ENCODE peak calls at places on chromosomes 16 and 17, in five cellular contexts. W is stimulated activated CD4-positive, alpha-beta T cell treated with anti-CD3 and anti-CD28 coated beads, Interleukin-1b, Interleukin-23, amount 100 ng/mL, for 24 hours; J is stimulated activated CD8-positive, alpha-beta memory T cell treated with anti-CD3 and anti-CD28 coated beads, Interleukin-12 subunit alpha, Interleukin-12 subunit beta, amount 100 ng/mL, for 1 hour; S is activated CD4-positive, alpha-beta T cell treated with anti-CD3 and anti-CD28 coated beads for 48 hours; G is A172. X is an unnamed sample.

GRCh38 chr17:65987988-65988387 is 203.9 kb downstream of the CEP112 start:
- DNase-seq in W (no peak), J (no peak), S (no peak), G (peak), X (no peak)

GRCh38 chr17:19397556-19398041 is 10.6 kb upstream of the MFAP4 start:
- DNase-seq in W (no peak), J (no peak), S (no peak), G (no peak), X (no peak)

GRCh38 chr17:80912451-80912850 is 79.2 kb upstream of the CHMP6 start:
- DNase-seq in W (no peak), J (no peak), S (no peak), G (no peak), X (no peak)

GRCh38 chr16:30430428-30430970 is 669 bp upstream of the DCTPP1 start:
- DNase-seq in W (no peak), J (no peak), S (peak), G (no peak), X (no peak)

GRCh38 chr16:47493358-47494337 is 32.5 kb downstream of the PHKB start:
- DNase-seq in W (no peak), J (no peak), S (no peak), G (no peak), X (peak)

GRCh38 chr17:69609495-69610315 is 195.2 kb downstream of the MAP2K6 start:
- DNase-seq in W (no peak), J (no peak), S (no peak), G (peak), X (no peak)

GRCh38 chr17:81711814-81712467 is at the start of gene SLC25A10:
- DNase-seq in W (peak), J (peak), S (peak), G (peak), X (peak)

GRCh38 chr17:17648762-17649161 is 32.5 kb upstream of the RAI1 start:
- DNase-seq in W (no peak), J (no peak), S (no peak), G (no peak), X (no peak)

GRCh38 chr17:64115871-64116534 is 13.9 kb downstream of the ERN1 start:
- DNase-seq in W (no peak), J (no peak), S (peak), G (peak), X (no peak)

GRCh38 chr16:89051521-89052166 is 42.0 kb upstream of the ACSF3 start:
- DNase-seq in W (no peak), J (no peak), S (no peak), G (no peak), X (no peak)

GRCh38 chr16:11084484-11085024 is 140.2 kb downstream of the CLEC16A start:
- DNase-seq in W (no peak), J (no peak), S (no peak), G (peak), X (no peak)

GRCh38 chr17:78766225-78766624 is 15.8 kb downstream of the CYTH1 start:
- DNase-seq in W (no peak), J (no peak), S (no peak), G (no peak), X (no peak)

GRCh38 chr17:21174719-21175118 is 39.2 kb downstream of the TMEM11 start:
- DNase-seq in W (no peak), J (no peak), S (no peak), G (no peak), X (no peak)

GRCh38 chr17:56887105-56887504 is 26.7 kb downstream of the TRIM25 start:
- DNase-seq in W (no peak), J (no peak), S (no peak), G (no peak), X (no peak)

GRCh38 chr17:6682339-6682738 is 30.8 kb downstream of the C17orf100 start:
- DNase-seq in W (no peak), J (no peak), S (no peak), G (no peak), X (no peak)

GRCh38 chr17:79806863-79807720 is 10.2 kb upstream of the CBX8 start:
- DNase-seq in W (no peak), J (no peak), S (no peak), G (no peak), X (no peak)

GRCh38 chr16:30745082-30745481 is 3.1 kb upstream of the PHKG2 start:
- DNase-seq in W (no peak), J (no peak), S (no peak), G (no peak), X (no peak)

GRCh38 chr17:6070280-6070894 is at the start of gene WSCD1:
- DNase-seq in W (no peak), J (no peak), S (peak), G (no peak), X (no peak)

GRCh38 chr16:27799866-27800265 is 249.9 kb downstream of the KATNIP start:
- DNase-seq in W (no peak), J (no peak), S (no peak), G (no peak), X (no peak)

GRCh38 chr17:39591958-39592954 is 15.5 kb downstream of the NEUROD2 start:
- DNase-seq in W (peak), J (no peak), S (peak), G (peak), X (no peak)

GRCh38 chr17:57084361-57084801 is 665 bp upstream of the AKAP1 start:
- DNase-seq in W (no peak), J (no peak), S (no peak), G (no peak), X (peak)

GRCh38 chr17:56866496-56866895 is 32.5 kb downstream of the DGKE start:
- DNase-seq in W (no peak), J (no peak), S (no peak), G (no peak), X (no peak)

GRCh38 chr16:11170201-11170600 is 85.8 kb downstream of the SOCS1 start:
- DNase-seq in W (no peak), J (no peak), S (no peak), G (no peak), X (no peak)

GRCh38 chr16:23509763-23510153 is 536 bp downstream of the GGA2 start:
- DNase-seq in W (peak), J (no peak), S (peak), G (no peak), X (no peak)

GRCh38 chr16:2897110-2897509 is 14.1 kb downstream of the FLYWCH2 start:
- DNase-seq in W (no peak), J (no peak), S (no peak), G (peak), X (no peak)

GRCh38 chr16:65070831-65071230 is 51.0 kb downstream of the CDH11 start:
- DNase-seq in W (no peak), J (no peak), S (no peak), G (peak), X (no peak)

GRCh38 chr16:20871258-20871657 is 28.9 kb downstream of the DCUN1D3 start:
- DNase-seq in W (no peak), J (no peak), S (no peak), G (no peak), X (no peak)

GRCh38 chr17:45784583-45785372 is 658 bp downstream of the CRHR1 start:
- DNase-seq in W (peak), J (no peak), S (peak), G (no peak), X (no peak)

GRCh38 chr17:6166492-6167179 is 96.5 kb downstream of the WSCD1 start:
- DNase-seq in W (no peak), J (no peak), S (no peak), G (no peak), X (no peak)

GRCh38 chr17:2724783-2725164 is 13.2 kb upstream of the CLUH start:
- DNase-seq in W (no peak), J (no peak), S (peak), G (no peak), X (no peak)

GRCh38 chr16:29994613-29995329 is 646 bp downstream of the HIRIP3 start:
- DNase-seq in W (peak), J (peak), S (peak), G (peak), X (peak)

GRCh38 chr16:8887438-8887765 is 5.3 kb downstream of the LITAFD start:
- DNase-seq in W (no peak), J (no peak), S (no peak), G (no peak), X (no peak)

GRCh38 chr17:33390479-33391027 is 97.5 kb upstream of the ASIC2 start:
- DNase-seq in W (no peak), J (no peak), S (no peak), G (peak), X (no peak)

GRCh38 chr17:882827-883585 is 96.6 kb downstream of the NXN start:
- DNase-seq in W (no peak), J (no peak), S (no peak), G (no peak), X (no peak)

GRCh38 chr16:3112058-3112880 is at the start of gene ZNF205:
- DNase-seq in W (no peak), J (no peak), S (no peak), G (peak), X (no peak)

GRCh38 chr17:31724026-31724425 is 135.0 kb downstream of the COPRS start:
- DNase-seq in W (no peak), J (no peak), S (no peak), G (peak), X (no peak)

GRCh38 chr16:1520461-1520860 is 13.0 kb upstream of the TMEM204 start:
- DNase-seq in W (no peak), J (no peak), S (no peak), G (no peak), X (no peak)

GRCh38 chr16:30603945-30604315 is 6.3 kb downstream of the ZNF689 start:
- DNase-seq in W (no peak), J (no peak), S (no peak), G (no peak), X (no peak)

GRCh38 chr16:66481081-66481942 is 54.2 kb downstream of the BEAN1 start:
- DNase-seq in W (no peak), J (no peak), S (no peak), G (no peak), X (no peak)

X was measured in KG1.